ENCODE peak calls at places on chromosomes 3 and 15, in seven cellular contexts. I, T, V, H, D, O and Z are unnamed samples.

GRCh38 chr3:139528281-139528680 is 11.3 kb downstream of the RBP1 start:
- DNase-seq in V (no peak), O (no peak), I (no peak), D (no peak), H (no peak), T (no peak), Z (no peak)

GRCh38 chr3:100893108-100893507 is 100.1 kb downstream of the ABI3BP start:
- DNase-seq in T (no peak), O (no peak), H (no peak), I (no peak), D (no peak), V (no peak), Z (no peak)

GRCh38 chr3:38689774-38690173 is 40.3 kb upstream of the SCN5A start:
- DNase-seq in V (no peak), H (no peak), O (no peak), T (no peak), D (no peak), I (no peak), Z (no peak)

GRCh38 chr3:65174713-65175112 is 486.9 kb upstream of the ADAMTS9 start:
- DNase-seq in I (no peak), D (no peak), V (no peak), H (no peak), T (no peak), O (no peak), Z (no peak)

GRCh38 chr3:65246561-65246960 is 558.8 kb upstream of the ADAMTS9 start:
- DNase-seq in H (no peak), I (no peak), D (no peak), O (no peak), V (no peak), T (no peak), Z (no peak)

GRCh38 chr15:70605606-70606410 is 157.6 kb downstream of the UACA start:
- DNase-seq in I (no peak), H (no peak), V (peak), D (no peak), T (no peak), O (no peak), Z (no peak)

GRCh38 chr15:89912674-89913396 is at the start of gene ARPIN:
- DNase-seq in T (no peak), H (no peak), O (no peak), I (no peak), D (peak), V (peak), Z (no peak)

GRCh38 chr3:175146258-175146657 is 287.1 kb downstream of the NAALADL2 start:
- DNase-seq in T (no peak), D (no peak), V (no peak), H (no peak), O (no peak), I (no peak), Z (no peak)

GRCh38 chr3:108605491-108605890 is 16.0 kb downstream of the DZIP3 start:
- DNase-seq in O (no peak), T (no peak), V (no peak), I (no peak), D (no peak), H (no peak), Z (no peak)

GRCh38 chr3:129238945-129239705 is 10.3 kb upstream of the COPG1 start:
- DNase-seq in D (no peak), V (no peak), H (no peak), T (no peak), I (no peak), O (no peak), Z (no peak)

GRCh38 chr15:44092221-44092620 is 102.8 kb downstream of the FRMD5 start:
- DNase-seq in O (no peak), D (peak), V (no peak), I (no peak), H (no peak), T (no peak), Z (no peak)

GRCh38 chr15:79179108-79179561 is 88.6 kb upstream of the RASGRF1 start:
- DNase-seq in I (peak), T (no peak), H (no peak), O (no peak), V (no peak), D (peak), Z (no peak)

GRCh38 chr3:117052356-117052755 is 342.8 kb downstream of the TUSC7 start:
- DNase-seq in D (no peak), O (no peak), T (no peak), I (no peak), V (no peak), H (no peak), Z (no peak)

GRCh38 chr3:188153949-188154757 is at the start of gene LPP:
- DNase-seq in H (peak), V (peak), I (peak), O (peak), T (no peak), D (peak), Z (peak)

GRCh38 chr15:37134699-37135131 is 34.4 kb upstream of the MEIS2 start:
- DNase-seq in V (no peak), H (no peak), I (no peak), O (no peak), T (no peak), D (peak), Z (no peak)

GRCh38 chr3:186496635-186497034 is 47.5 kb downstream of the CRYGS start:
- DNase-seq in O (no peak), T (no peak), I (no peak), V (no peak), H (no peak), D (no peak), Z (no peak)

GRCh38 chr15:47332481-47332880 is 384.8 kb upstream of the SEMA6D start:
- DNase-seq in H (no peak), D (no peak), I (no peak), T (no peak), V (no peak), O (no peak), Z (no peak)

GRCh38 chr3:28699283-28699682 is 350.7 kb upstream of the AZI2 start:
- DNase-seq in I (no peak), D (peak), T (no peak), V (no peak), O (no peak), H (no peak), Z (no peak)

GRCh38 chr3:14366233-14366632 is 36.2 kb upstream of the SLC6A6 start:
- DNase-seq in D (no peak), O (no peak), I (no peak), H (no peak), V (no peak), T (no peak), Z (no peak)

GRCh38 chr15:48395532-48396011 is 64.3 kb downstream of the DUT start:
- DNase-seq in T (no peak), V (peak), I (peak), H (no peak), O (no peak), D (peak), Z (no peak)

GRCh38 chr3:173253471-173253870 is 112.4 kb upstream of the SPATA16 start:
- DNase-seq in V (no peak), H (no peak), T (no peak), D (no peak), O (no peak), I (no peak), Z (no peak)

GRCh38 chr3:33030246-33030645 is 66.7 kb downstream of the GLB1 start:
- DNase-seq in O (no peak), H (no peak), V (no peak), D (no peak), I (no peak), T (no peak), Z (no peak)

GRCh38 chr15:31328999-31329639 is 2.5 kb downstream of the KLF13 start:
- DNase-seq in O (no peak), V (no peak), D (peak), I (no peak), T (no peak), H (no peak), Z (no peak)

GRCh38 chr15:68641376-68641775 is 62.6 kb downstream of the CORO2B start:
- DNase-seq in D (no peak), I (no peak), O (no peak), H (no peak), V (no peak), T (no peak), Z (no peak)

GRCh38 chr15:74209997-74210573 is 7.5 kb upstream of the STRA6 start:
- DNase-seq in T (no peak), I (no peak), O (no peak), V (no peak), D (no peak), H (no peak), Z (no peak)

GRCh38 chr3:150216041-150216811 is 191.9 kb upstream of the TSC22D2 start:
- DNase-seq in O (no peak), I (peak), V (no peak), D (no peak), H (no peak), T (no peak), Z (no peak)

GRCh38 chr3:30667250-30667585 is 60.8 kb downstream of the TGFBR2 start:
- DNase-seq in D (no peak), I (no peak), T (no peak), O (no peak), H (no peak), V (no peak), Z (no peak)

GRCh38 chr3:147421184-147421912 is 12.2 kb downstream of the ZIC1 start:
- DNase-seq in T (no peak), H (no peak), I (no peak), D (no peak), O (no peak), V (no peak), Z (no peak)

GRCh38 chr3:118966700-118967099 is 67.9 kb downstream of the IGSF11 start:
- DNase-seq in H (no peak), T (no peak), V (no peak), O (no peak), I (no peak), D (no peak), Z (no peak)

GRCh38 chr3:120450914-120451669 is at the start of gene FSTL1:
- DNase-seq in O (no peak), T (no peak), V (peak), D (no peak), I (peak), H (no peak), Z (no peak)

GRCh38 chr15:59303641-59304433 is 68.8 kb downstream of the MYO1E start:
- DNase-seq in H (no peak), V (no peak), T (no peak), O (no peak), D (no peak), I (no peak), Z (no peak)